ENCODE peak calls at places on chromosomes 1 and 21, in nine cellular contexts. P is Peyer's patch; B is GM12878; A is stomach; X is naive thymus-derived CD4-positive, alpha-beta T cell; H is tibial artery; K is prostate gland; S is keratinocyte; R is HCT116. T is an unnamed sample.

GRCh38 chr1:35031103-35031452 is 667 bp downstream of the ZMYM6 start:
- DNase-seq in P (peak; percentile 51), H (no peak), A (no peak), S (no peak), B (no peak), R (no peak), K (peak; percentile 8), X (no peak), T (peak; percentile 61)

GRCh38 chr1:209808059-209808494 is 2.1 kb upstream of the IRF6 start:
- DNase-seq in B (no peak), K (no peak), S (no peak), R (no peak), X (no peak), H (no peak), P (peak; percentile 79), A (no peak), T (peak; percentile 80)

GRCh38 chr1:231095595-231095994 is 55.5 kb upstream of the FAM89A start:
- DNase-seq in S (no peak), X (no peak), A (no peak), B (no peak), P (no peak), K (no peak), R (no peak), H (no peak), T (no peak)

GRCh38 chr21:38993561-38993960 is 187.8 kb downstream of the ETS2 start:
- DNase-seq in P (no peak), K (peak; percentile 89), X (no peak), R (peak; percentile 4), A (peak; percentile 59), H (peak; percentile 82), B (no peak), S (peak; percentile 88), T (peak; percentile 71)

GRCh38 chr1:196317535-196318522 is 290.4 kb downstream of the KCNT2 start:
- DNase-seq in H (no peak), X (no peak), A (no peak), B (no peak), P (no peak), R (peak; percentile 32), S (no peak), K (no peak), T (peak; percentile 62)

GRCh38 chr1:84246228-84246627 is 55.3 kb upstream of the SAMD13 start:
- DNase-seq in P (no peak), R (no peak), A (no peak), H (no peak), K (no peak), X (no peak), B (no peak), S (no peak), T (no peak)

GRCh38 chr1:149915429-149916192 is 2.0 kb downstream of the SV2A start:
- DNase-seq in R (no peak), S (no peak), P (no peak), A (no peak), X (no peak), H (no peak), B (no peak), K (no peak), T (no peak)

GRCh38 chr1:172145231-172145651 is 275.2 kb upstream of the C1orf105 start:
- DNase-seq in K (no peak), B (no peak), X (no peak), P (no peak), R (no peak), H (no peak), S (no peak), A (no peak), T (peak; percentile 61)

GRCh38 chr1:8646189-8646588 is 171.3 kb downstream of the RERE start:
- DNase-seq in P (no peak), A (no peak), B (no peak), S (no peak), K (no peak), X (no peak), H (no peak), R (no peak), T (no peak)

GRCh38 chr1:10431065-10431730 is 965 bp downstream of the CENPS start:
- DNase-seq in P (no peak), X (no peak), R (no peak), S (no peak), K (no peak), H (no peak), B (no peak), A (no peak), T (peak; percentile 32)

GRCh38 chr21:43322311-43322710 is 104.6 kb downstream of the SIK1 start:
- DNase-seq in A (no peak), P (no peak), H (no peak), X (no peak), R (no peak), S (no peak), B (no peak), K (no peak), T (no peak)
- H3K4me1 ChIP-seq in A (peaks cover 4% of the 10 kb centered on the region), P (no peaks in the 10 kb centered on the region), H (peaks cover 45% of the 10 kb centered on the region), X (no peaks in the 10 kb centered on the region), R (no peaks in the 10 kb centered on the region), S (peaks cover 11% of the 10 kb centered on the region), B (peaks cover 18% of the 10 kb centered on the region), K (no peaks in the 10 kb centered on the region), T (peaks cover 39% of the 10 kb centered on the region)

DNA sequence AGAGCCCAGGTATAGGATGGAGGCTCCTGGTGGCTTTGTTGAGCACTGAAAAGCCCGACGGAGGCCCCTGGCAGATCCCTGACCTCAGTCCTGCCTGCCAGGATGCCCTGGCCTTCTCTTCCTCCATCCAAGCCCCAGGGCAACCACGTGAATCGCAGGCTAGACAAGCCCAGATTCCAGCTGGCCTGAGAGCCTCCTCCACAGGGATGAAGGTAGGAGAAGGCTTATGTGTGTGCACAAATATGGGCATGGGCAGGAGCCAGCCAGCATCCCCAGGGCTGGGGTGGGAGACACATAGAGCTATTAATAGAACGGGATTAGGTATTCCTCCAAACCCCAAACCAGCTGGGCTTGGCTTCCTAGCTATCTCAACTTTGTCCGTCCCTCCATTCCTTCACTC is 4.0 kb upstream of the EXTL1 start:
- DNase-seq in K (no peak), X (no peak), B (no peak), R (no peak), P (no peak), S (no peak), H (no peak), A (no peak), T (no peak)
- H3K4me1 ChIP-seq in K (no peaks in the 10 kb centered on the region), X (peaks cover 6% of the 10 kb centered on the region), B (peaks cover 8% of the 10 kb centered on the region), R (peaks cover 5% of the 10 kb centered on the region), P (no peaks in the 10 kb centered on the region), S (peaks cover 13% of the 10 kb centered on the region), H (peaks cover 17% of the 10 kb centered on the region), A (peaks cover 28% of the 10 kb centered on the region), T (no peaks in the 10 kb centered on the region)

GRCh38 chr1:29688477-29689365 is 452.4 kb downstream of the PTPRU start:
- DNase-seq in R (no peak), H (peak; percentile 35), P (no peak), K (no peak), A (no peak), S (no peak), B (no peak), X (no peak), T (peak; percentile 46)

GRCh38 chr1:29689372-29690030 is 453.2 kb downstream of the PTPRU start:
- DNase-seq in K (no peak), S (no peak), R (no peak), B (no peak), H (peak; percentile 50), X (no peak), P (no peak), A (no peak), T (no peak)

GRCh38 chr1:29690156-29690555 is 453.8 kb downstream of the PTPRU start:
- DNase-seq in B (no peak), K (no peak), X (no peak), A (no peak), R (no peak), S (no peak), P (no peak), H (peak; percentile 45), T (no peak)

GRCh38 chr1:29687601-29688244 is 451.4 kb downstream of the PTPRU start:
- DNase-seq in K (no peak), A (no peak), X (no peak), S (no peak), B (no peak), R (no peak), H (peak; percentile 6), P (no peak), T (no peak)

GRCh38 chr1:29691499-29691898 is 455.2 kb downstream of the PTPRU start:
- DNase-seq in P (no peak), S (no peak), H (no peak), A (no peak), K (no peak), X (no peak), B (no peak), R (no peak), T (no peak)
- H3K4me1 ChIP-seq in P (no peaks in the 10 kb centered on the region), S (peaks cover 18% of the 10 kb centered on the region), H (no peaks in the 10 kb centered on the region), A (peaks cover 6% of the 10 kb centered on the region), K (no peaks in the 10 kb centered on the region), X (no peaks in the 10 kb centered on the region), B (peaks cover 32% of the 10 kb centered on the region), R (peaks cover 10% of the 10 kb centered on the region), T (peaks cover 10% of the 10 kb centered on the region)

GRCh38 chr21:37463083-37463780 is 96.7 kb downstream of the DYRK1A start:
- DNase-seq in S (no peak), B (peak; percentile 12), K (no peak), A (peak; percentile 49), R (peak; percentile 37), H (no peak), X (peak; percentile 28), P (no peak), T (peak; percentile 33)

GRCh38 chr21:37461494-37461893 is 94.9 kb downstream of the DYRK1A start:
- DNase-seq in R (no peak), S (no peak), B (peak; percentile 33), H (no peak), X (peak; percentile 59), P (no peak), A (no peak), K (no peak), T (no peak)

GRCh38 chr21:37460196-37460595 is 93.6 kb downstream of the DYRK1A start:
- DNase-seq in H (no peak), K (no peak), A (no peak), R (no peak), B (no peak), X (no peak), P (no peak), S (no peak), T (no peak)

GRCh38 chr21:37459575-37459974 is 93.0 kb downstream of the DYRK1A start:
- DNase-seq in R (no peak), P (no peak), A (no peak), K (no peak), B (no peak), X (no peak), S (no peak), H (no peak), T (no peak)

DNA sequence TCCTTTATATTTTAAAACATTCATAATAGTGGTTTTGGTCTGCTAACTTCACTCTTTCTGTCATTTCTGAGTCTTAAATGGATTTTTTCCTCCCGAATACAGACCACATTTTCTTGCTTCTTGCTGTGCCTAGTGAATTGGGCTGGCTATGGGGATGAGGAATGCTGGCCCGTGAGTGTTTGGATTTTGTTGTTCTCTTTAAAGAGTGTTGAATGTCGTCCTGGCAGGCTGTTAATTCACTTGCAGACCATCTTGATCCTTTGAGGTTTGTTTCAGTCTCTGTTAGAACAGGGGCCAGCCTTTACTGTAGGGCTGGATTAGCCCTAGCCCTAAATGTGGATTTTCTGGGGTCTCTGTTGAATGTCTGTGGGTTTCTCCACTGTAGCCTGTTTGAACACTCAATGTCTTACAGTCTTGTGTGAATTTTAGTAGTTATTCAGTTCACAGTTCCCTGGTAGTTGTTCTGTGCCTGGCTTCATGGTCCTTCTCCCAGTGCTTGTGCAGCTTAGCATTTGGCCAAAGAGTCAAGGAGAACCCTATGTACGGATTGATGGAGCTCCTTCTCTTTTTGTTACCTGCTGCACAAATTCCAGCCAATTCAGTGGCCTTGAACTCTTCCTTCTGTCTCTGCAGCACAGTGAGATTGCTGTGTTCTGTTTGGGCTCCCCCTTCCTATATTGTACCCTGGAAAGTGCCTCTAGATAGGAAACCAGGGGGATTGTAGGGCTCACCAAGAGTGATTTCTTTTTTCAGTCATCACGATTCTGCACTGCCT is 95.7 kb downstream of the DYRK1A start:
- DNase-seq in X (no peak), R (no peak), H (no peak), A (no peak), S (no peak), B (no peak), K (no peak), P (no peak), T (no peak)
- H3K4me1 ChIP-seq in X (peaks cover 43% of the 10 kb centered on the region), R (peaks cover 7% of the 10 kb centered on the region), H (peaks cover 85% of the 10 kb centered on the region), A (peaks cover 94% of the 10 kb centered on the region), S (peaks cover 21% of the 10 kb centered on the region), B (peaks cover 11% of the 10 kb centered on the region), K (peaks cover 13% of the 10 kb centered on the region), P (no peaks in the 10 kb centered on the region), T (peaks cover 51% of the 10 kb centered on the region)